ENCODE peak calls at places on chromosomes 3 and 15, in seven cellular contexts. N is occipital lobe, B is tibial nerve, F is mesothelial cell of epicardium, S is fibroblast of lung, T is GM23248, D is DMS79 treated with DMSO at 0.1 percent for 48 hours. E is an unnamed sample.

GRCh38 chr3:66428733-66429132 is 72.1 kb downstream of the LRIG1 start:
- DNase-seq in N (peak; percentile 66), D (no peak), F (no peak), T (peak; percentile 96), B (peak; percentile 63), S (peak; percentile 99), E (peak; percentile 51)

GRCh38 chr3:187878776-187879524 is 133.7 kb upstream of the BCL6 start:
- DNase-seq in B (no peak), S (peak; percentile 80), T (peak; percentile 74), N (no peak), D (no peak), F (no peak), E (no peak)

GRCh38 chr3:142115927-142116668 is 33.2 kb downstream of the TFDP2 start:
- DNase-seq in S (no peak), F (no peak), B (no peak), N (no peak), D (no peak), T (no peak), E (no peak)

GRCh38 chr3:17136251-17136721 is 251.5 kb downstream of the PLCL2 start:
- DNase-seq in B (no peak), T (no peak), N (no peak), F (no peak), S (peak; percentile 7), D (no peak), E (no peak)

GRCh38 chr15:90594297-90594696 is 64.6 kb downstream of the CRTC3 start:
- DNase-seq in B (peak; percentile 61), F (no peak), N (peak; percentile 33), D (no peak), T (peak; percentile 51), S (peak; percentile 45), E (peak; percentile 62)

GRCh38 chr3:187507266-187507665 is 139.1 kb downstream of the RTP4 start:
- DNase-seq in N (no peak), T (no peak), F (no peak), B (no peak), S (no peak), D (no peak), E (no peak)

GRCh38 chr15:90154861-90155626 is 46.1 kb upstream of the SEMA4B start:
- DNase-seq in N (no peak), D (no peak), T (peak; percentile 64), S (peak; percentile 82), F (no peak), B (no peak), E (no peak)

GRCh38 chr15:60370804-60371700 is 26.7 kb downstream of the ANXA2 start:
- DNase-seq in D (peak; percentile 25), T (peak; percentile 100), N (no peak), B (peak; percentile 73), S (peak; percentile 100), F (no peak), E (no peak)

GRCh38 chr3:69499899-69500316 is 114.0 kb upstream of the FRMD4B start:
- DNase-seq in T (no peak), F (no peak), N (no peak), D (no peak), B (peak; percentile 58), S (no peak), E (peak; percentile 25)

GRCh38 chr3:71380096-71380495 is 203.4 kb downstream of the FOXP1 start:
- DNase-seq in F (no peak), B (no peak), S (peak; percentile 54), D (no peak), N (no peak), T (no peak), E (no peak)

GRCh38 chr15:83204697-83205096 is 2.9 kb downstream of the HDGFL3 start:
- DNase-seq in F (no peak), D (no peak), S (peak; percentile 35), B (no peak), N (no peak), T (no peak), E (no peak)

GRCh38 chr15:101652783-101653430 is 726 bp upstream of the TM2D3 start:
- DNase-seq in T (peak; percentile 89), D (no peak), N (no peak), F (peak; percentile 27), B (no peak), S (no peak), E (no peak)

GRCh38 chr3:156513619-156514018 is 41.3 kb downstream of the SSR3 start:
- DNase-seq in B (no peak), F (no peak), D (no peak), S (no peak), N (no peak), T (no peak), E (no peak)

GRCh38 chr15:60392601-60392985 is 5.2 kb downstream of the ANXA2 start:
- DNase-seq in S (peak; percentile 89), D (no peak), F (no peak), N (no peak), T (peak; percentile 94), B (no peak), E (no peak)

GRCh38 chr3:171760475-171760874 is 49.8 kb downstream of the PLD1 start:
- DNase-seq in D (no peak), S (no peak), B (no peak), N (no peak), F (no peak), T (no peak), E (no peak)

GRCh38 chr3:14862661-14863230 is 44.0 kb downstream of the FGD5 start:
- DNase-seq in D (no peak), N (no peak), B (no peak), F (no peak), T (no peak), S (no peak), E (no peak)

GRCh38 chr3:179640469-179640868 is 12.4 kb upstream of the USP13 start:
- DNase-seq in N (no peak), D (no peak), B (no peak), S (no peak), T (no peak), F (no peak), E (no peak)

GRCh38 chr15:80507638-80508316 is 103.6 kb downstream of the ARNT2 start:
- DNase-seq in F (no peak), D (no peak), S (peak; percentile 95), T (peak; percentile 83), N (no peak), B (no peak), E (no peak)

GRCh38 chr3:138197058-138197457 is 10.0 kb downstream of the ARMC8 start:
- DNase-seq in B (no peak), F (no peak), T (peak; percentile 40), N (no peak), D (no peak), S (peak; percentile 34), E (no peak)

E was measured in amygdala.